ENCODE peak calls at places on chromosomes 13 and 19, in ten cellular contexts. K is uterus, F is esophagus muscularis mucosa, C is breast epithelium, Z is stomach, I is Peyer's patch, P is body of pancreas, M is prostate gland, Q is esophagus squamous epithelium, N is tibial nerve. S is an unnamed sample.

GRCh38 chr13:95784161-95784880 is 107.4 kb downstream of the DNAJC3 start:
- DNase-seq in K (no peak), F (no peak), C (no peak), Z (no peak), I (no peak), P (no peak), M (no peak), Q (no peak), N (no peak), S (no peak)

GRCh38 chr13:80339841-80340642 is 884 bp downstream of the SPRY2 start:
- DNase-seq in K (peak), F (no peak), C (no peak), Z (peak), I (peak), P (peak), M (peak), Q (no peak), N (no peak), S (peak)

GRCh38 chr13:22428188-22428828 is 752.5 kb upstream of the SGCG start:
- DNase-seq in K (no peak), F (no peak), C (no peak), Z (no peak), I (no peak), P (peak), M (no peak), Q (no peak), N (no peak), S (no peak)

GRCh38 chr13:43364210-43365041 is 341.0 kb downstream of the DNAJC15 start:
- DNase-seq in K (peak), F (peak), C (no peak), Z (no peak), I (no peak), P (peak), M (no peak), Q (no peak), N (no peak), S (no peak)

GRCh38 chr19:30059741-30060140 is 117.7 kb downstream of the URI1 start:
- DNase-seq in K (no peak), F (no peak), C (no peak), Z (no peak), I (no peak), P (no peak), M (no peak), Q (no peak), N (no peak), S (peak)

GRCh38 chr13:20401586-20401957 is 124.1 kb downstream of the CRYL1 start:
- DNase-seq in K (no peak), F (no peak), C (no peak), Z (peak), I (no peak), P (no peak), M (no peak), Q (no peak), N (no peak), S (peak)

GRCh38 chr13:33069365-33069764 is 53.1 kb downstream of the KL start:
- DNase-seq in K (no peak), F (no peak), C (no peak), Z (no peak), I (no peak), P (no peak), M (no peak), Q (no peak), N (no peak), S (no peak)

GRCh38 chr13:108915634-108916497 is 286.5 kb downstream of the MYO16 start:
- DNase-seq in K (peak), F (peak), C (peak), Z (peak), I (peak), P (peak), M (peak), Q (peak), N (peak), S (peak)

GRCh38 chr19:30631035-30631375 is 258.8 kb downstream of the ZNF536 start:
- DNase-seq in K (no peak), F (peak), C (no peak), Z (no peak), I (no peak), P (no peak), M (no peak), Q (no peak), N (no peak), S (no peak)

GRCh38 chr19:29672933-29673336 is 7.7 kb downstream of the PLEKHF1 start:
- DNase-seq in K (no peak), F (no peak), C (peak), Z (peak), I (no peak), P (peak), M (no peak), Q (no peak), N (no peak), S (no peak)

GRCh38 chr19:35044317-35045117 is 3.0 kb downstream of the HPN start:
- DNase-seq in K (peak), F (no peak), C (no peak), Z (peak), I (no peak), P (peak), M (peak), Q (no peak), N (peak), S (no peak)

GRCh38 chr13:45674908-45675307 is 27.2 kb upstream of the CBY2 start:
- DNase-seq in K (no peak), F (peak), C (no peak), Z (no peak), I (no peak), P (no peak), M (no peak), Q (no peak), N (no peak), S (no peak)

GRCh38 chr13:99217461-99218101 is 16.9 kb downstream of the UBAC2 start:
- DNase-seq in K (no peak), F (peak), C (no peak), Z (no peak), I (no peak), P (no peak), M (no peak), Q (no peak), N (no peak), S (no peak)

GRCh38 chr13:20197361-20197834 is 4.7 kb upstream of the GJB2 start:
- DNase-seq in K (no peak), F (no peak), C (no peak), Z (no peak), I (no peak), P (peak), M (no peak), Q (no peak), N (no peak), S (no peak)

GRCh38 chr19:52665529-52665928 is 27.4 kb upstream of the ZNF83 start:
- DNase-seq in K (no peak), F (no peak), C (no peak), Z (no peak), I (no peak), P (no peak), M (no peak), Q (no peak), N (no peak), S (no peak)

GRCh38 chr19:14005381-14006084 is 587 bp downstream of the RFX1 start:
- DNase-seq in K (peak), F (peak), C (peak), Z (peak), I (peak), P (peak), M (peak), Q (peak), N (peak), S (peak)

GRCh38 chr19:5961969-5962945 is 15.7 kb downstream of the RANBP3 start:
- DNase-seq in K (no peak), F (no peak), C (peak), Z (peak), I (peak), P (peak), M (peak), Q (no peak), N (no peak), S (no peak)

GRCh38 chr13:28458604-28459003 is 36.3 kb downstream of the FLT1 start:
- DNase-seq in K (no peak), F (no peak), C (no peak), Z (no peak), I (no peak), P (no peak), M (no peak), Q (no peak), N (no peak), S (no peak)

GRCh38 chr19:54388803-54389144 is 24.0 kb upstream of the LAIR1 start:
- DNase-seq in K (no peak), F (no peak), C (no peak), Z (no peak), I (no peak), P (no peak), M (no peak), Q (no peak), N (no peak), S (no peak)
- H3K4me3 ChIP-seq in K (no peak), F (peak), C (peak), Z (peak), I (peak), P (no peak), M (no peak), Q (peak), N (no peak), S (no peak)

GRCh38 chr19:1084024-1084868 is 10.9 kb downstream of the POLR2E start:
- DNase-seq in K (no peak), F (no peak), C (no peak), Z (no peak), I (no peak), P (no peak), M (no peak), Q (no peak), N (no peak), S (no peak)
- TF ChIP-seq POLR2A in K (no peak), F (no peak), C (no peak), Z (no peak), I (no peak), P (no peak), M (no peak), Q (no peak), N (no peak), S (no peak)

GRCh38 chr19:50250450-50251136 is 47.2 kb downstream of the MYH14 start:
- DNase-seq in K (no peak), F (no peak), C (no peak), Z (no peak), I (no peak), P (no peak), M (no peak), Q (no peak), N (no peak), S (no peak)
- H3K4me3 ChIP-seq in K (no peak), F (no peak), C (no peak), Z (no peak), I (no peak), P (no peak), M (no peak), Q (no peak), N (no peak), S (no peak)

GRCh38 chr19:45016388-45017314 is 15.4 kb downstream of the RELB start:
- DNase-seq in K (peak), F (no peak), C (peak), Z (peak), I (no peak), P (peak), M (peak), Q (no peak), N (peak), S (peak)
- TF ChIP-seq POLR2A in K (no peak), F (no peak), C (no peak), Z (no peak), I (no peak), P (no peak), M (no peak), Q (no peak), N (no peak), S (no peak)